ENCODE peak calls at places on chromosome 5, in eight cellular contexts. M is NCI-H1105 treated with DMSO at 0.1 percent for 48 hours; Z is activated T-cell treated with anti-CD3 and anti-CD28 coated beads, Interleukin-2, amount 50 U/mL, for 24 hours; I is IMR-90; V is AG04450; A is cardiac septum; L is NCI-H748 treated with DMSO at 0.1 percent for 48 hours; K is tibial nerve. U is an unnamed sample.

GRCh38 chr5:54309751-54310432 is 481 bp downstream of the ARL15 start:
- DNase-seq in M (peak), Z (peak), I (peak), V (no peak), A (peak), L (peak), K (peak), U (no peak)

GRCh38 chr5:163407034-163407652 is 30.3 kb upstream of the CCNG1 start:
- DNase-seq in M (no peak), Z (no peak), I (no peak), V (no peak), A (no peak), L (no peak), K (no peak), U (no peak)

GRCh38 chr5:139043127-139043905 is 154.9 kb downstream of the SIL1 start:
- DNase-seq in M (no peak), Z (no peak), I (peak), V (no peak), A (no peak), L (no peak), K (no peak), U (no peak)

GRCh38 chr5:146653560-146653959 is 137.6 kb upstream of the GPR151 start:
- DNase-seq in M (no peak), Z (no peak), I (no peak), V (no peak), A (no peak), L (no peak), K (no peak), U (no peak)

GRCh38 chr5:9644630-9645029 is 14.5 kb upstream of the TAS2R1 start:
- DNase-seq in M (no peak), Z (no peak), I (peak), V (no peak), A (no peak), L (no peak), K (no peak), U (no peak)

GRCh38 chr5:78496373-78496772 is 136.0 kb downstream of the SCAMP1 start:
- DNase-seq in M (no peak), Z (no peak), I (peak), V (no peak), A (no peak), L (no peak), K (no peak), U (no peak)

GRCh38 chr5:37520811-37521210 is 141.7 kb downstream of the WDR70 start:
- DNase-seq in M (no peak), Z (no peak), I (no peak), V (no peak), A (no peak), L (no peak), K (no peak), U (no peak)

GRCh38 chr5:141559481-141559880 is 59.3 kb downstream of the DIAPH1 start:
- DNase-seq in M (no peak), Z (no peak), I (peak), V (no peak), A (no peak), L (no peak), K (no peak), U (no peak)

GRCh38 chr5:849651-850301 is 1.0 kb downstream of the ZDHHC11 start:
- DNase-seq in M (no peak), Z (no peak), I (no peak), V (no peak), A (peak), L (no peak), K (no peak), U (no peak)